ENCODE peak calls at places on chromosomes 4 and X, in eight cellular contexts. One of them, this sample, is unnamed.

GRCh38 chrX:111483876-111484275 is 27.6 kb upstream of the SERTM2 start:
- DNase-seq in lower lobe of right lung: no peak
- DNase-seq in CD8-positive, alpha-beta memory T cell: no peak
- DNase-seq in PC-3: no peak
- DNase-seq in left lung: no peak
- DNase-seq in heart left ventricle: no peak
- DNase-seq in IMR-90: no peak
- DNase-seq in sigmoid colon: no peak
- DNase-seq in this sample: no peak

GRCh38 chr4:163063891-163064290 is 102.8 kb downstream of the NAF1 start:
- DNase-seq in IMR-90: no peak
- DNase-seq in PC-3: peak; percentile 78
- DNase-seq in sigmoid colon: no peak
- DNase-seq in CD8-positive, alpha-beta memory T cell: no peak
- DNase-seq in lower lobe of right lung: no peak
- DNase-seq in heart left ventricle: no peak
- DNase-seq in left lung: no peak
- DNase-seq in this sample: no peak

GRCh38 chr4:127139788-127140286 is 492.9 kb upstream of the INTU start:
- DNase-seq in lower lobe of right lung: no peak
- DNase-seq in CD8-positive, alpha-beta memory T cell: no peak
- DNase-seq in sigmoid colon: no peak
- DNase-seq in IMR-90: no peak
- DNase-seq in PC-3: no peak
- DNase-seq in left lung: no peak
- DNase-seq in heart left ventricle: no peak
- DNase-seq in this sample: no peak

GRCh38 chr4:100517864-100518341 is at the start of gene EMCN:
- DNase-seq in left lung: no peak
- DNase-seq in sigmoid colon: no peak
- DNase-seq in heart left ventricle: peak; percentile 52
- DNase-seq in IMR-90: no peak
- DNase-seq in lower lobe of right lung: no peak
- DNase-seq in PC-3: no peak
- DNase-seq in CD8-positive, alpha-beta memory T cell: no peak
- DNase-seq in this sample: no peak

GRCh38 chrX:9367437-9367836 is 97.4 kb upstream of the TBL1X start:
- DNase-seq in CD8-positive, alpha-beta memory T cell: no peak
- DNase-seq in PC-3: no peak
- DNase-seq in heart left ventricle: no peak
- DNase-seq in sigmoid colon: no peak
- DNase-seq in lower lobe of right lung: no peak
- DNase-seq in left lung: no peak
- DNase-seq in IMR-90: no peak
- DNase-seq in this sample: no peak

GRCh38 chr4:54657556-54658313 is at the start of gene KIT:
- DNase-seq in left lung: peak; percentile 83
- DNase-seq in CD8-positive, alpha-beta memory T cell: peak; percentile 36
- DNase-seq in sigmoid colon: peak; percentile 71
- DNase-seq in IMR-90: peak; percentile 32
- DNase-seq in heart left ventricle: peak; percentile 33
- DNase-seq in lower lobe of right lung: peak; percentile 58
- DNase-seq in PC-3: no peak
- DNase-seq in this sample: peak; percentile 59

GRCh38 chr4:189773909-189774308 is 166.8 kb upstream of the FRG1 start:
- DNase-seq in lower lobe of right lung: no peak
- DNase-seq in IMR-90: peak; percentile 13
- DNase-seq in left lung: no peak
- DNase-seq in heart left ventricle: no peak
- DNase-seq in CD8-positive, alpha-beta memory T cell: no peak
- DNase-seq in PC-3: peak; percentile 2
- DNase-seq in sigmoid colon: no peak
- DNase-seq in this sample: no peak

GRCh38 chr4:125390727-125391126 is 76.0 kb downstream of the FAT4 start:
- DNase-seq in heart left ventricle: no peak
- DNase-seq in IMR-90: no peak
- DNase-seq in sigmoid colon: no peak
- DNase-seq in CD8-positive, alpha-beta memory T cell: no peak
- DNase-seq in lower lobe of right lung: no peak
- DNase-seq in PC-3: no peak
- DNase-seq in left lung: no peak
- DNase-seq in this sample: no peak

GRCh38 chr4:93132631-93133030 is 695.9 kb upstream of the ATOH1 start:
- DNase-seq in CD8-positive, alpha-beta memory T cell: no peak
- DNase-seq in heart left ventricle: no peak
- DNase-seq in left lung: no peak
- DNase-seq in sigmoid colon: no peak
- DNase-seq in IMR-90: no peak
- DNase-seq in PC-3: no peak
- DNase-seq in lower lobe of right lung: no peak
- DNase-seq in this sample: no peak

GRCh38 chrX:133939655-133940054 is 45.7 kb downstream of the GPC3 start:
- DNase-seq in lower lobe of right lung: no peak
- DNase-seq in sigmoid colon: no peak
- DNase-seq in heart left ventricle: no peak
- DNase-seq in left lung: no peak
- DNase-seq in CD8-positive, alpha-beta memory T cell: no peak
- DNase-seq in IMR-90: no peak
- DNase-seq in PC-3: no peak
- DNase-seq in this sample: no peak

GRCh38 chr4:173505924-173506779 is 23.9 kb downstream of the HAND2 start:
- DNase-seq in CD8-positive, alpha-beta memory T cell: no peak
- DNase-seq in PC-3: peak; percentile 56
- DNase-seq in heart left ventricle: peak; percentile 65
- DNase-seq in lower lobe of right lung: no peak
- DNase-seq in IMR-90: peak; percentile 45
- DNase-seq in sigmoid colon: peak; percentile 90
- DNase-seq in left lung: peak; percentile 78
- DNase-seq in this sample: peak; percentile 57

GRCh38 chr4:15882675-15883086 is 55.9 kb downstream of the FGFBP1 start:
- DNase-seq in left lung: no peak
- DNase-seq in CD8-positive, alpha-beta memory T cell: peak; percentile 8
- DNase-seq in PC-3: peak; percentile 82
- DNase-seq in IMR-90: peak; percentile 82
- DNase-seq in sigmoid colon: peak; percentile 69
- DNase-seq in lower lobe of right lung: no peak
- DNase-seq in heart left ventricle: peak; percentile 40
- DNase-seq in this sample: no peak

GRCh38 chr4:34323549-34324325 is 1920.6 kb downstream of the ARAP2 start:
- DNase-seq in CD8-positive, alpha-beta memory T cell: no peak
- DNase-seq in IMR-90: peak; percentile 1
- DNase-seq in PC-3: peak; percentile 11
- DNase-seq in heart left ventricle: no peak
- DNase-seq in lower lobe of right lung: no peak
- DNase-seq in sigmoid colon: no peak
- DNase-seq in left lung: no peak
- DNase-seq in this sample: no peak

GRCh38 chr4:109701566-109702399 is 1.5 kb downstream of the CASP6 start:
- DNase-seq in sigmoid colon: no peak
- DNase-seq in CD8-positive, alpha-beta memory T cell: no peak
- DNase-seq in PC-3: peak; percentile 21
- DNase-seq in left lung: no peak
- DNase-seq in lower lobe of right lung: no peak
- DNase-seq in IMR-90: no peak
- DNase-seq in heart left ventricle: no peak
- DNase-seq in this sample: no peak
- H3K4me3 ChIP-seq in sigmoid colon: peak overlapping the region; percentile 61
- H3K4me3 ChIP-seq in CD8-positive, alpha-beta memory T cell: peak overlapping the region; percentile 76
- H3K4me3 ChIP-seq in PC-3: peak overlapping the region; percentile 96
- H3K4me3 ChIP-seq in left lung: peak overlapping the region; percentile 79
- H3K4me3 ChIP-seq in lower lobe of right lung: peak overlapping the region; percentile 77
- H3K4me3 ChIP-seq in IMR-90: peak overlapping the region; percentile 94
- H3K4me3 ChIP-seq in heart left ventricle: peak overlapping the region; percentile 73
- H3K4me3 ChIP-seq in this sample: peak overlapping the region; percentile 63

GRCh38 chrX:49276671-49277519 is 7.3 kb downstream of the PPP1R3F start:
- DNase-seq in IMR-90: peak; percentile 41
- DNase-seq in heart left ventricle: no peak
- DNase-seq in sigmoid colon: peak; percentile 53
- DNase-seq in lower lobe of right lung: no peak
- DNase-seq in left lung: no peak
- DNase-seq in PC-3: no peak
- DNase-seq in CD8-positive, alpha-beta memory T cell: no peak
- DNase-seq in this sample: no peak

GRCh38 chrX:49277520-49277799 is 7.9 kb downstream of the PPP1R3F start:
- DNase-seq in IMR-90: no peak
- DNase-seq in lower lobe of right lung: no peak
- DNase-seq in CD8-positive, alpha-beta memory T cell: no peak
- DNase-seq in heart left ventricle: no peak
- DNase-seq in left lung: no peak
- DNase-seq in PC-3: no peak
- DNase-seq in sigmoid colon: no peak
- DNase-seq in this sample: no peak

GRCh38 chrX:49273181-49273727 is 3.7 kb downstream of the PPP1R3F start:
- DNase-seq in PC-3: no peak
- DNase-seq in heart left ventricle: no peak
- DNase-seq in sigmoid colon: peak; percentile 13
- DNase-seq in IMR-90: no peak
- DNase-seq in lower lobe of right lung: no peak
- DNase-seq in CD8-positive, alpha-beta memory T cell: no peak
- DNase-seq in left lung: no peak
- DNase-seq in this sample: no peak

GRCh38 chrX:49278081-49278480 is 8.5 kb downstream of the PPP1R3F start:
- DNase-seq in PC-3: no peak
- DNase-seq in CD8-positive, alpha-beta memory T cell: no peak
- DNase-seq in IMR-90: no peak
- DNase-seq in heart left ventricle: no peak
- DNase-seq in sigmoid colon: peak; percentile 40
- DNase-seq in left lung: no peak
- DNase-seq in lower lobe of right lung: no peak
- DNase-seq in this sample: no peak

DNA sequence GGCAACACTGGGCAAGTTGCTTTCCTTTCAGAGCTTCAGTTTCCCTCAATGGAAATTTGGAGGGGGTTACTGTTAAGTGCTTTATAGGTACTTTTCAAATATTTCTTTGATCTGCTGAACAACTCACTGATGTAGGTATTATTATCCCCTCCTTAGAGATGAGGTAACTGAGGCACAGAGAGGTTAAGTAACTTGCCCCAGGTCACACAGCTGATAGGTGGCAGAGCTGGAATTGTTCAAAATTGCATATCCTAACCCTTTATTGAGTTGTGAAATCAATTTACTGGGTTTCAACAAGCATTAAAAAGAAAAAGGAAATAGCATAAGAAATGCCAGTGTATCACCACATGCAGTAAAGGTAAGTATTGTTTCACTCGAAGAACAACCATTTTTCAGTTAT is 6.6 kb downstream of the PPP1R3F start:
- DNase-seq in heart left ventricle: no peak
- DNase-seq in PC-3: no peak
- DNase-seq in lower lobe of right lung: no peak
- DNase-seq in CD8-positive, alpha-beta memory T cell: no peak
- DNase-seq in IMR-90: no peak
- DNase-seq in sigmoid colon: peak; percentile 17
- DNase-seq in left lung: no peak
- DNase-seq in this sample: no peak
- H3K27ac ChIP-seq in heart left ventricle: no peak overlapping the region
- H3K27ac ChIP-seq in PC-3: no peak overlapping the region
- H3K27ac ChIP-seq in lower lobe of right lung: no peak overlapping the region
- H3K27ac ChIP-seq in CD8-positive, alpha-beta memory T cell: no peak overlapping the region
- H3K27ac ChIP-seq in IMR-90: no peak overlapping the region
- H3K27ac ChIP-seq in sigmoid colon: no peak overlapping the region
- H3K27ac ChIP-seq in left lung: no peak overlapping the region
- H3K27ac ChIP-seq in this sample: no peak overlapping the region

GRCh38 chrX:68672581-68673318 is 25.3 kb downstream of the STARD8 start:
- DNase-seq in left lung: no peak
- DNase-seq in CD8-positive, alpha-beta memory T cell: no peak
- DNase-seq in PC-3: no peak
- DNase-seq in lower lobe of right lung: no peak
- DNase-seq in heart left ventricle: peak; percentile 35
- DNase-seq in sigmoid colon: peak; percentile 72
- DNase-seq in IMR-90: no peak
- DNase-seq in this sample: no peak

GRCh38 chrX:68677998-68678397 is 30.5 kb downstream of the STARD8 start:
- DNase-seq in IMR-90: no peak
- DNase-seq in PC-3: no peak
- DNase-seq in lower lobe of right lung: no peak
- DNase-seq in sigmoid colon: no peak
- DNase-seq in left lung: no peak
- DNase-seq in CD8-positive, alpha-beta memory T cell: no peak
- DNase-seq in heart left ventricle: no peak
- DNase-seq in this sample: no peak

GRCh38 chrX:68671221-68671620 is 23.8 kb downstream of the STARD8 start:
- DNase-seq in heart left ventricle: no peak
- DNase-seq in PC-3: no peak
- DNase-seq in sigmoid colon: no peak
- DNase-seq in lower lobe of right lung: no peak
- DNase-seq in IMR-90: no peak
- DNase-seq in CD8-positive, alpha-beta memory T cell: no peak
- DNase-seq in left lung: no peak
- DNase-seq in this sample: no peak

GRCh38 chrX:68675466-68675865 is 28.0 kb downstream of the STARD8 start:
- DNase-seq in IMR-90: no peak
- DNase-seq in PC-3: no peak
- DNase-seq in sigmoid colon: no peak
- DNase-seq in heart left ventricle: no peak
- DNase-seq in lower lobe of right lung: no peak
- DNase-seq in left lung: no peak
- DNase-seq in CD8-positive, alpha-beta memory T cell: no peak
- DNase-seq in this sample: no peak

DNA sequence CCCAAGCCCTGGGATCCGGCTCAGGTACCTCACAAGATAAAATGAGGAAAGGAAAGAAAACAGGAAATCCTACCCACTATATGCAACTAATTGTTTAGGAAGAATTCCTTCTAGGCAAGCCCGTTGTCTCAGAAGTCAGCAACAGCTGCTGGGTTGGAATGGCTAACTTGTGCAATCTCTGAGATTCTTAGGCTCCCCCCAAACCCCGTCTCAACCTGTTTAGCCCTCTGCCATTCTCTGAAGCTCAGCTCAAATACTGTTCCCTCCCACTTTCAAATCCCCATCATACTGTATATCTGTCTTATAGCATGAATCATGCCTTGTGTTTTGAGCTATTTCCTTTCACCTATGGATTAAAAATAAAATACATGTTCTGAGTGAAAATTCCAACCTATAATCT is 28.9 kb downstream of the STARD8 start:
- DNase-seq in PC-3: no peak
- DNase-seq in IMR-90: no peak
- DNase-seq in left lung: no peak
- DNase-seq in lower lobe of right lung: no peak
- DNase-seq in sigmoid colon: no peak
- DNase-seq in heart left ventricle: no peak
- DNase-seq in CD8-positive, alpha-beta memory T cell: no peak
- DNase-seq in this sample: no peak
- H3K36me3 ChIP-seq in PC-3: no peaks in the 10 kb centered on the region
- H3K36me3 ChIP-seq in IMR-90: no peaks in the 10 kb centered on the region
- H3K36me3 ChIP-seq in left lung: no peaks in the 10 kb centered on the region
- H3K36me3 ChIP-seq in lower lobe of right lung: no peaks in the 10 kb centered on the region
- H3K36me3 ChIP-seq in sigmoid colon: no peaks in the 10 kb centered on the region
- H3K36me3 ChIP-seq in heart left ventricle: no peaks in the 10 kb centered on the region
- H3K36me3 ChIP-seq in CD8-positive, alpha-beta memory T cell: no peaks in the 10 kb centered on the region
- H3K36me3 ChIP-seq in this sample: no peaks in the 10 kb centered on the region

GRCh38 chrX:64427787-64428186 is 32.5 kb upstream of the MTMR8 start:
- DNase-seq in sigmoid colon: no peak
- DNase-seq in PC-3: no peak
- DNase-seq in heart left ventricle: no peak
- DNase-seq in left lung: no peak
- DNase-seq in IMR-90: no peak
- DNase-seq in lower lobe of right lung: no peak
- DNase-seq in CD8-positive, alpha-beta memory T cell: no peak
- DNase-seq in this sample: no peak
- H3K4me3 ChIP-seq in sigmoid colon: no peak overlapping the region
- H3K4me3 ChIP-seq in PC-3: no peak overlapping the region
- H3K4me3 ChIP-seq in heart left ventricle: no peak overlapping the region
- H3K4me3 ChIP-seq in left lung: no peak overlapping the region
- H3K4me3 ChIP-seq in IMR-90: no peak overlapping the region
- H3K4me3 ChIP-seq in lower lobe of right lung: no peak overlapping the region
- H3K4me3 ChIP-seq in CD8-positive, alpha-beta memory T cell: no peak overlapping the region
- H3K4me3 ChIP-seq in this sample: no peak overlapping the region

GRCh38 chrX:2889045-2889605 is 40.0 kb downstream of the ARSD start:
- DNase-seq in heart left ventricle: no peak
- DNase-seq in CD8-positive, alpha-beta memory T cell: no peak
- DNase-seq in lower lobe of right lung: no peak
- DNase-seq in left lung: no peak
- DNase-seq in IMR-90: no peak
- DNase-seq in PC-3: no peak
- DNase-seq in sigmoid colon: no peak
- DNase-seq in this sample: no peak
- H3K27ac ChIP-seq in heart left ventricle: no peak overlapping the region
- H3K27ac ChIP-seq in CD8-positive, alpha-beta memory T cell: peak overlapping the region; percentile 24
- H3K27ac ChIP-seq in lower lobe of right lung: no peak overlapping the region
- H3K27ac ChIP-seq in left lung: no peak overlapping the region
- H3K27ac ChIP-seq in IMR-90: no peak overlapping the region
- H3K27ac ChIP-seq in PC-3: no peak overlapping the region
- H3K27ac ChIP-seq in sigmoid colon: no peak overlapping the region
- H3K27ac ChIP-seq in this sample: no peak overlapping the region

This sample was measured in right lobe of liver.